ENCODE peak calls at places on chromosomes 16 and 17, in nine cellular contexts. F, M, Q, G, X, Y, V, R and K are unnamed samples.

GRCh38 chr16:23194497-23195221 is 12.1 kb downstream of the SCNN1G start:
- DNase-seq in F (no peak), M (no peak), Q (no peak), G (no peak), X (no peak), Y (no peak), V (no peak), R (no peak), K (no peak)

GRCh38 chr16:49497466-49497865 is 123.9 kb downstream of the C16orf78 start:
- DNase-seq in F (no peak), M (no peak), Q (no peak), G (no peak), X (no peak), Y (no peak), V (no peak), R (no peak), K (no peak)

GRCh38 chr17:61239953-61240352 is 159.7 kb upstream of the TBX2 start:
- DNase-seq in F (no peak), M (no peak), Q (no peak), G (no peak), X (no peak), Y (no peak), V (no peak), R (no peak), K (no peak)

GRCh38 chr17:47414612-47415011 is 90.9 kb downstream of the EFCAB13 start:
- DNase-seq in F (no peak), M (no peak), Q (no peak), G (no peak), X (no peak), Y (no peak), V (no peak), R (no peak), K (no peak)

GRCh38 chr17:38844261-38844757 is 9.2 kb downstream of the RPL23 start:
- DNase-seq in F (peak; percentile 31), M (peak; percentile 45), Q (no peak), G (no peak), X (no peak), Y (no peak), V (no peak), R (no peak), K (no peak)

GRCh38 chr16:466651-467050 is 41.2 kb downstream of the RAB11FIP3 start:
- DNase-seq in F (no peak), M (no peak), Q (no peak), G (no peak), X (no peak), Y (no peak), V (peak; percentile 54), R (no peak), K (no peak)

GRCh38 chr17:50675190-50675589 is 32.5 kb downstream of the ANKRD40 start:
- DNase-seq in F (no peak), M (no peak), Q (no peak), G (no peak), X (no peak), Y (no peak), V (no peak), R (no peak), K (no peak)

GRCh38 chr17:66527335-66527734 is 224.9 kb downstream of the PRKCA start:
- DNase-seq in F (no peak), M (no peak), Q (no peak), G (no peak), X (peak; percentile 66), Y (no peak), V (peak; percentile 74), R (no peak), K (no peak)

GRCh38 chr17:42067371-42068180 is 17.2 kb upstream of the C17orf113 start:
- DNase-seq in F (peak; percentile 55), M (peak; percentile 44), Q (peak; percentile 65), G (peak; percentile 29), X (peak; percentile 77), Y (peak; percentile 83), V (peak; percentile 57), R (peak; percentile 90), K (no peak)

GRCh38 chr17:45020354-45021138 is 30.9 kb downstream of the DCAKD start:
- DNase-seq in F (peak; percentile 44), M (peak; percentile 16), Q (no peak), G (peak; percentile 58), X (peak; percentile 81), Y (peak; percentile 43), V (peak; percentile 63), R (peak; percentile 72), K (no peak)

DNA sequence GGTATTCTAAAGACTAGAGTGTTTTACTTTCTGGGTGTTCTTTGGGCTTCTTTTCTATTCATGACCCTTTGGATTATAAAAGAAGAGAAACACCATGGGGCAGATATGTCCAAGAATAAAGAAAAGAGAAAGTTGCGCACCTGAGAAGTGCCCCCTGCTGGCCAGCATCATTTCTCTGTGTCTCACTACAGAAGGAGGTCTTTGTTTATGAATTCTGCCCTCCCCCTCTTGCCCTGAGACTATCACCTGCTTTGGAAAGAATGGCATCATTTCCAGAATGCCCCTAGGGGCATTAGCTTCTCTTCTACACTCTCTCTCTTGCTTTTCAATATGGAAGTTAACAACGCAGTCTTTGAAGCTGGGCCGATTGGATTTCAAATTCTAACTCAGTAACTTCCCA is 45.0 kb downstream of the CDH13 start:
- DNase-seq in F (no peak), M (no peak), Q (no peak), G (no peak), X (peak; percentile 8), Y (peak; percentile 31), V (no peak), R (no peak), K (no peak)
- TF ChIP-seq CTCF in F (peak; percentile 26), M (peak; percentile 6), Q (no peak), G (peak; percentile 35), X (peak; percentile 53), Y (peak; percentile 18), V (peak; percentile 37), R (peak; percentile 68), K (no peak)

GRCh38 chr17:58873926-58874325 is 118.3 kb downstream of the PPM1E start:
- DNase-seq in F (no peak), M (no peak), Q (no peak), G (no peak), X (no peak), Y (no peak), V (no peak), R (no peak), K (no peak)

GRCh38 chr17:58865301-58865700 is 109.6 kb downstream of the PPM1E start:
- DNase-seq in F (no peak), M (no peak), Q (no peak), G (no peak), X (no peak), Y (no peak), V (no peak), R (no peak), K (no peak)

GRCh38 chr17:58875261-58875660 is 119.6 kb downstream of the PPM1E start:
- DNase-seq in F (no peak), M (no peak), Q (no peak), G (no peak), X (no peak), Y (no peak), V (no peak), R (no peak), K (no peak)

GRCh38 chr17:58870747-58871146 is 115.1 kb downstream of the PPM1E start:
- DNase-seq in F (no peak), M (no peak), Q (no peak), G (peak; percentile 1), X (no peak), Y (no peak), V (no peak), R (no peak), K (no peak)
- TF ChIP-seq CTCF in F (no peak), M (no peak), Q (no peak), G (no peak), X (no peak), Y (no peak), V (no peak), R (no peak), K (no peak)

GRCh38 chr17:15999141-15999973 is at the start of the genes TTC19 and ZSWIM7:
- DNase-seq in F (peak; percentile 96), M (peak; percentile 91), Q (peak; percentile 93), G (peak; percentile 95), X (peak; percentile 97), Y (peak; percentile 99), V (peak; percentile 97), R (peak; percentile 99), K (peak; percentile 96)
- TF ChIP-seq CTCF in F (no peak), M (no peak), Q (no peak), G (no peak), X (no peak), Y (no peak), V (peak; percentile 4), R (no peak), K (no peak)

DNA sequence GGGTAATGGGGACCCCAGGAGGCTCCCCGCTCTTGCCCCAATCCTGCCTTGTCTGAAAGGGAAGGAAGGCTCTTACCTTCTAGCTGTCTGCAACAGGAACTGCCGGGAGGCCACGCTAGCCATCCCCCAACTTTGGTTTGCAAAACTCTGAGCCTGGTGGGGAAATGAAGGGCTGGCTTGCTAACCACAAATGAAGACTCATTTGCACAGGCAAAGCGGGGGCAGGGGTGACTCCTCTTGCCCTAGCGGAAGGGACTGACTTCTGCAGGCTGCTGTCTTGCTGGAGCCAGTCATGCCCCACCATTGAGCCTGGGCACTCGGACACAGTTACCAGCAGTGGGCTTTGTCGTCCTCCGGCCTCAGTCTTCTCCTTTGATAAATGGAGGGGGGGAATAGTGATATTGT is 52.6 kb downstream of the PLCG2 start:
- DNase-seq in F (no peak), M (no peak), Q (peak; percentile 79), G (no peak), X (no peak), Y (peak; percentile 55), V (peak; percentile 38), R (peak; percentile 51), K (peak; percentile 94)
- TF ChIP-seq CTCF in F (no peak), M (no peak), Q (peak; percentile 25), G (no peak), X (no peak), Y (no peak), V (no peak), R (no peak), K (peak; percentile 42)

DNA sequence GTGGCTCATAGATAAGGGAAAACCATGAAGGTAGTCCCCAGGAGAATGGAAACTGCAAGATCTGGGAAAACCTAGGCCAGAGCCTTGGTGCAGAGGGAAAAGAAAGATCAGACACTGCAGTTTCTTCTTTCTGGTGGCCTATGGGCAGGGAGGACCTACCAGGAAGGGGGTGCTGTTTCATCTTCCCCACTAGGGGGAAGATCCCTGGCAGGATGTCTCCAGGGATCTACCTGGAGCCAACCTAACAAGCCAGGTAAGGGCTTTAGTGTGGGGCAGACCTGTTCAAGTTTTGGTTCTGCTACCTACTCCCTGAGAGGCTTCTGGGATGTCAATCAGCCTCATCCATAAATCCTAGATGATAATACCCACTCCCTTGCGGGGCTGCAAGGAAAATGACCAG is 21.4 kb downstream of the TOM1L2 start:
- DNase-seq in F (peak; percentile 49), M (no peak), Q (no peak), G (no peak), X (no peak), Y (no peak), V (no peak), R (peak; percentile 67), K (no peak)
- TF ChIP-seq CTCF in F (peak; percentile 49), M (peak; percentile 6), Q (no peak), G (peak; percentile 10), X (peak; percentile 22), Y (no peak), V (no peak), R (peak; percentile 66), K (no peak)